ENCODE peak calls at places on chromosomes 3 and 15, in four cellular contexts. One of them, this sample, is unnamed.

GRCh38 chr15:47794266-47794914 is 77.1 kb downstream of the SEMA6D start:
- DNase-seq in K562: no peak
- DNase-seq in GM12878: no peak
- DNase-seq in HepG2: no peak
- DNase-seq in this sample: no peak

GRCh38 chr3:58121183-58121582 is 89.6 kb downstream of the DNASE1L3 start:
- DNase-seq in K562: no peak
- DNase-seq in GM12878: no peak
- DNase-seq in HepG2: no peak
- DNase-seq in this sample: no peak

GRCh38 chr3:50230833-50231125 is 5.2 kb upstream of the GNAI2 start:
- DNase-seq in K562: no peak
- DNase-seq in GM12878: no peak
- DNase-seq in HepG2: no peak
- DNase-seq in this sample: no peak

GRCh38 chr15:80977627-80978036 is 12.0 kb downstream of the MESD start:
- DNase-seq in K562: peak; percentile 87
- DNase-seq in GM12878: no peak
- DNase-seq in HepG2: peak; percentile 35
- DNase-seq in this sample: peak; percentile 85

GRCh38 chr3:123085293-123085949 is 18.6 kb downstream of the PDIA5 start:
- DNase-seq in K562: peak; percentile 38
- DNase-seq in GM12878: no peak
- DNase-seq in HepG2: peak; percentile 80
- DNase-seq in this sample: peak; percentile 55

GRCh38 chr3:159158213-159158612 is 356.4 kb downstream of the MFSD1 start:
- DNase-seq in K562: no peak
- DNase-seq in GM12878: no peak
- DNase-seq in HepG2: no peak
- DNase-seq in this sample: no peak

GRCh38 chr3:128285042-128285924 is 132.0 kb downstream of the EEFSEC start:
- DNase-seq in K562: no peak
- DNase-seq in GM12878: no peak
- DNase-seq in HepG2: no peak
- DNase-seq in this sample: no peak

GRCh38 chr3:58798312-58798711 is 131.7 kb upstream of the FAM3D start:
- DNase-seq in K562: no peak
- DNase-seq in GM12878: peak; percentile 11
- DNase-seq in HepG2: no peak
- DNase-seq in this sample: no peak

GRCh38 chr15:66862111-66862815 is 160.2 kb downstream of the SMAD6 start:
- DNase-seq in K562: no peak
- DNase-seq in GM12878: no peak
- DNase-seq in HepG2: no peak
- DNase-seq in this sample: no peak

GRCh38 chr15:69085325-69086081 is 71.0 kb downstream of the NOX5 start:
- DNase-seq in K562: no peak
- DNase-seq in GM12878: no peak
- DNase-seq in HepG2: no peak
- DNase-seq in this sample: no peak

GRCh38 chr3:71309342-71309741 is 274.2 kb downstream of the FOXP1 start:
- DNase-seq in K562: no peak
- DNase-seq in GM12878: no peak
- DNase-seq in HepG2: no peak
- DNase-seq in this sample: no peak

GRCh38 chr3:31219131-31219843 is 313.4 kb upstream of the STT3B start:
- DNase-seq in K562: no peak
- DNase-seq in GM12878: peak; percentile 84
- DNase-seq in HepG2: no peak
- DNase-seq in this sample: no peak

GRCh38 chr3:32239638-32240550 is 1.4 kb downstream of the CMTM8 start:
- DNase-seq in K562: peak; percentile 47
- DNase-seq in GM12878: no peak
- DNase-seq in HepG2: peak; percentile 65
- DNase-seq in this sample: peak; percentile 72

GRCh38 chr15:29432191-29433049 is 162.8 kb upstream of the NSMCE3 start:
- DNase-seq in K562: no peak
- DNase-seq in GM12878: no peak
- DNase-seq in HepG2: no peak
- DNase-seq in this sample: no peak

GRCh38 chr15:40275954-40276353 is 6.9 kb downstream of the ANKRD63 start:
- DNase-seq in K562: no peak
- DNase-seq in GM12878: no peak
- DNase-seq in HepG2: no peak
- DNase-seq in this sample: no peak
- TF ChIP-seq FOXM1 in K562: no peak
- TF ChIP-seq FOXM1 in GM12878: no peak
- TF ChIP-seq FOXM1 in HepG2: no peak
- TF ChIP-seq FOXM1 in this sample: no peak

GRCh38 chr3:14988988-14989394 is 41.6 kb downstream of the NR2C2 start:
- DNase-seq in K562: peak; percentile 44
- DNase-seq in GM12878: peak; percentile 87
- DNase-seq in HepG2: peak; percentile 26
- DNase-seq in this sample: peak; percentile 48
- TF ChIP-seq TARDBP in K562: no peak
- TF ChIP-seq TARDBP in GM12878: no peak
- TF ChIP-seq TARDBP in HepG2: no peak
- TF ChIP-seq TARDBP in this sample: no peak

GRCh38 chr3:127171320-127171719 is 21.6 kb upstream of the PRR23E start:
- DNase-seq in K562: no peak
- DNase-seq in GM12878: no peak
- DNase-seq in HepG2: no peak
- DNase-seq in this sample: no peak
- TF ChIP-seq FOXM1 in K562: no peak
- TF ChIP-seq FOXM1 in GM12878: no peak
- TF ChIP-seq FOXM1 in HepG2: no peak
- TF ChIP-seq FOXM1 in this sample: no peak

DNA sequence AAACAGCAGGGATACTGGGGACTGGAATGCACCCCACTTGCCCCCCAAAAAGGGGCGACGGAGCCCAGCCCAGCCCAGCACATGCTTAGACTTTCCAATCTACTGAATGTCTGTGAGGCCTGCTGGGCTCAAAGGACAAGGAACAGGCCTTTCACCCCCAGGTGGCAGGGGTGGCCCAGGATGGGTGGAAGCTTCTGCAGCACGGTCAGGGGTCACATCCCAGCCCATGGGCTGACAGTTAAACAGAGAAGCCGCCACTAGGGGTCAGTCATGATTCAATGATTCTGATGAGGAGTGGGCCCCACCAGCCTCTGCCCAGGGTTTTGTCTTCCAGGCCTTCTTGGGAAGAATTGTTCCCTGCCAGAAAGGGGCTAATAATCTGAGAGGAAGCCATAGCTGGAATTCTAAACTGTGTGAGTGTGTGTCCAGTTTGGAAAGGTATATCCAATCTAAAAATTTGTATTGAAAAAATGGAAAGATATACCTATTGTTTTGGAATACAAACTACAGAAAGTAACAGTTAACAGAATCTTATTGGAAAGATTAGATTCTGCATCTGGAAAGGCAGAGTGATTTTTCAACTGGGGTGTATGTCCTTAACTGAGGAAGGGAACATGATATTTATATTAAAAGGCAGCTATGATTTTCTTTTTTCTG is 2.2 kb downstream of the CHRNB4 start:
- DNase-seq in K562: peak; percentile 71
- DNase-seq in GM12878: no peak
- DNase-seq in HepG2: peak; percentile 62
- DNase-seq in this sample: peak; percentile 85
- TF ChIP-seq TARDBP in K562: no peak
- TF ChIP-seq TARDBP in GM12878: no peak
- TF ChIP-seq TARDBP in HepG2: no peak
- TF ChIP-seq TARDBP in this sample: no peak

GRCh38 chr3:9498781-9499180 is 54.8 kb downstream of the LHFPL4 start:
- DNase-seq in K562: no peak
- DNase-seq in GM12878: no peak
- DNase-seq in HepG2: no peak
- DNase-seq in this sample: no peak

GRCh38 chr3:9500108-9501050 is 53.2 kb downstream of the LHFPL4 start:
- DNase-seq in K562: peak; percentile 78
- DNase-seq in GM12878: no peak
- DNase-seq in HepG2: peak; percentile 28
- DNase-seq in this sample: peak; percentile 90

GRCh38 chr3:9499455-9500107 is 54.0 kb downstream of the LHFPL4 start:
- DNase-seq in K562: no peak
- DNase-seq in GM12878: no peak
- DNase-seq in HepG2: no peak
- DNase-seq in this sample: no peak

GRCh38 chr3:9501226-9501625 is 52.4 kb downstream of the LHFPL4 start:
- DNase-seq in K562: no peak
- DNase-seq in GM12878: no peak
- DNase-seq in HepG2: no peak
- DNase-seq in this sample: no peak

DNA sequence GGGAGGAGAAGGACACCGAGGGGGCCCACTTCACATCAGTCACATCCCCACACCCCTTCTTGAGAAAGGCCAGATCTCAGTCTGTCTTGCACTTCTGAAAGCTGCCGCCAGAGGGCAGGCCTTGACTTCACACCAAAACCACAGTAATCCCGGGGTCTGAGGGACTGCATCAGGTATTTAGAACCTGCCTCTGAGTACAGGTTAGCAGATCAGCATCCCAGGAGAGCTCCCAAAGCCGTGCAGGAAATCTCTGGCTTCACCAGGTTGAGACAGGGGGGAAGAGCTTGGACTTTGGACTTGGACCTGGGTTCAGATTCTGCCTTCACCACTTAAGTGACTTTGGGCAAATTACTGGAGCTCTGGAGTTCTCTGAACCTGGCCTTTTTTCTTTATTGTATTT is 50.3 kb downstream of the LHFPL4 start:
- DNase-seq in K562: peak; percentile 90
- DNase-seq in GM12878: peak; percentile 21
- DNase-seq in HepG2: peak; percentile 72
- DNase-seq in this sample: peak; percentile 80
- TF ChIP-seq FOXM1 in K562: no peak
- TF ChIP-seq FOXM1 in GM12878: no peak
- TF ChIP-seq FOXM1 in HepG2: no peak
- TF ChIP-seq FOXM1 in this sample: no peak

DNA sequence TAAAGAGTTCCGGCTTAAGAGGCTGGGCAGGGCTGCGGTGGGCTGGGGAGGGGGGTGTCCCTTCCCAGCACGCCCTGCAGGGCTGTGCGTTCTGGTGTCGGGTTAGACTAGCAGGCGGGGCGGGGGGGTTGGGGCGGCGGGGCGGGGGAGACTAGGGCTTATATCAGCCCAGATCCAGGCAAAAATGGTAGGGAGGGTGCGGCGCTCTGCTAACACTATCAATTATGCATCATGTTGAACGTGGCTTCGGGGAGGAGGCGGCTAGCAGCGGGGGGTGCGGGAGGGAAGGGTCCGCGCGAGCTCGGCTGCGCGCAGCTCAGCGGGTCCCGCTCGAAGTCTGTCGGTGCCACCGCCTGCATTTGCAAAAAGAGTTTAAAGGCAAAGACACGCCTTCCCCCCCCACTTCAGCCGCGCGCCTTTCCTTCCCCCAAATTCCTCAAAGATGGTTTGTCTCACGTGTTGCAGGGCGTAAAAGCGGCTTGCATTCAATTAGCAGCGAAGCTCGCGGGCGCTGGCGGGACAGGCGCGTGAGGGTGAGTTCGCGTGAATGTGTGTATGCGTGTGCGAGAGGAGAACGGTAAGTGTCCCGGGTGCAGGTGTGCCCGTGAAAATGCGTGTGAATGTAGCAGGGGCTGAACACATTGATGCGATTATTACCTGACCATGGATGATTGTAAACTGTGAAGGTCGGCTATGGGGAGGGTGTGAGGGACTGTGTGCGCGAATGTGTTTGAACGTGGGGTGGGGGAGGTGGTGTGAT is at the start of gene ISLR2:
- DNase-seq in K562: no peak
- DNase-seq in GM12878: no peak
- DNase-seq in HepG2: no peak
- DNase-seq in this sample: no peak
- TF ChIP-seq TARDBP in K562: no peak
- TF ChIP-seq TARDBP in GM12878: no peak
- TF ChIP-seq TARDBP in HepG2: no peak
- TF ChIP-seq TARDBP in this sample: no peak

DNA sequence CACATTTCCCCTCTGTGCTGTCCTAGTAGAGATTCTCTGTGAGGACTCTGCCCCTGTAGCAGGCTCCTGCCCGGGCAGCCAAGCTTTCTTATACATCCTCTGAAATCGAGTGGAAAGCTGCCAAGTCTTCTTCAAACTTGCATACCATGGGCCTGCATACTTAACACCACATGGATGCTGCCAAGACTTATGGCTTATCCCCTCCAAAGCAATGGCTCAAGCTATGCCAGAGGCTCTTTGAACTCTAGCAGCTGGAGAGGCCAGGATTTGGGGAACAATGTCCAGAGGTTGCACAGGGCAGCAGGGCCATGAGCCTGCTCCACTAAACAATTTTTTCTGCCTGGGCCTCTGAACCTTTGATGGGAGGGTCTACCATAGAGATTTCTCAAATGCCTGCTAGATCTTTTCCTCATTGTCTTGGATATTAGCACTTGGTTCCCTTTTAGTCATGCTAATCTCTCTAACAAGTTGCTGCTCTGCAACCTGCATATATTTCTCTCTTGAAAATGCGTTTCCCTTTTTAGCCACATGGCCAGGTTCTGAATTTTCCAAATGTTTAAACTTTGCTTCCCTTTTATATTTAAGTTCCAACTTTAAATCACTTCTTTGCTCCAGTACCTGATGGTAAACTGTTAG is 6.1 kb upstream of the PLSCR4 start:
- DNase-seq in K562: no peak
- DNase-seq in GM12878: no peak
- DNase-seq in HepG2: no peak
- DNase-seq in this sample: no peak
- TF ChIP-seq FOXM1 in K562: no peak
- TF ChIP-seq FOXM1 in GM12878: no peak
- TF ChIP-seq FOXM1 in HepG2: no peak
- TF ChIP-seq FOXM1 in this sample: no peak

DNA sequence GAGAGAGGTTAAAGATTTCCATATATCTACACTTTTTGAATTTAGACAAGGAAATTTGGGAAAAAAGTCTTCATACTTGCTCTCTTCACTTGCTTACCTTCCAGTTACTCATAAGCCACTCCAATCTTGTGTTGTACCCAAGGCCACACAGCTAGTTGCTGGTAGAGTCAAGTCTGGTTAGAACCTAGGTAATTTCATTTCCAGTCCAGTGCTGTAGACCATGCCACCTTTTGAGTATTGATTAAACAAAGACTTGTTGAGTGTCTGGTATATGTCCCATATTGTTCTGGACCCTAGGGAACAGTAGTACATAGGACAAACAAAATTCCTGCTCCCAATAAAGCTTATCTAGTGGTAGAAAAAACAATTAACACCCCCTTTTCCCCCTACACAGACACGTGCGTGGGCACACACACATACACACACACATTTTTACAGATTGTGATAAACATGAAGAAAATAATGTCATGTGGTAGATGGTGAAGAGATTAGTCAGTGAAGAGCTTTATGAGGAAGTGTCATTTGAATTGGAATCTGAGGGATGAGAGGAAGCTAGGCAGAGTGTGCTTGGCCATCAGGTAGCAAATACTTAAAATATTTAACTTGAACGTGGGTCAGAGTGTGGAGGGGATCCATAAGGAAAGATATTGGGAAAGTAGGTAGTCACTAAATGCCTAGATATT is 2.1 kb downstream of the CMC1 start:
- DNase-seq in K562: peak; percentile 12
- DNase-seq in GM12878: no peak
- DNase-seq in HepG2: no peak
- DNase-seq in this sample: no peak
- TF ChIP-seq TARDBP in K562: no peak
- TF ChIP-seq TARDBP in GM12878: no peak
- TF ChIP-seq TARDBP in HepG2: no peak
- TF ChIP-seq TARDBP in this sample: no peak